ENCODE peak calls at places on chromosomes 16 and 17, in seven cellular contexts. Y is stimulated activated CD8-positive, alpha-beta memory T cell treated with anti-CD3 and anti-CD28 coated beads, Interleukin-7, amount 100 ng/mL, for 1 hour; R is A549; S is NCI-H1417 treated with DMSO at 0.1 percent for 48 hours; N is tibial nerve; A is GM19239; U is right lobe of liver. O is an unnamed sample.

GRCh38 chr17:79650283-79650682 is 39.4 kb upstream of the RBFOX3 start:
- DNase-seq in A (no peak), Y (no peak), S (no peak), N (no peak), R (no peak), U (no peak), O (no peak)

GRCh38 chr17:78793415-78793814 is 11.3 kb upstream of the CYTH1 start:
- DNase-seq in A (no peak), U (no peak), S (no peak), N (no peak), Y (no peak), R (no peak), O (no peak)

GRCh38 chr17:41786227-41787020 is at the start of gene JUP:
- DNase-seq in N (peak; percentile 95), Y (peak; percentile 65), S (peak; percentile 95), R (peak; percentile 100), A (peak; percentile 95), U (peak; percentile 100), O (peak; percentile 98)

GRCh38 chr16:85419503-85420408 is 193.4 kb upstream of the GSE1 start:
- DNase-seq in N (no peak), A (no peak), Y (no peak), S (no peak), R (no peak), U (peak; percentile 46), O (no peak)

GRCh38 chr17:56029980-56030624 is 123.2 kb upstream of the ANKFN1 start:
- DNase-seq in N (no peak), U (no peak), Y (no peak), R (no peak), A (no peak), S (no peak), O (no peak)

GRCh38 chr16:69100046-69100765 is 5.2 kb upstream of the HAS3 start:
- DNase-seq in A (no peak), Y (no peak), R (no peak), S (no peak), N (no peak), U (no peak), O (no peak)

GRCh38 chr17:1060991-1061390 is 64.1 kb downstream of the TIMM22 start:
- DNase-seq in Y (no peak), R (peak; percentile 78), S (no peak), A (no peak), U (peak; percentile 52), N (no peak), O (no peak)

GRCh38 chr17:9146064-9146463 is 124.8 kb downstream of the NTN1 start:
- DNase-seq in N (no peak), U (no peak), Y (no peak), R (no peak), A (no peak), S (no peak), O (no peak)

GRCh38 chr16:87246269-87247065 is 70.7 kb downstream of the C16orf95 start:
- DNase-seq in N (no peak), Y (no peak), R (no peak), U (no peak), S (peak; percentile 35), A (no peak), O (no peak)

GRCh38 chr17:4576729-4577322 is 7.5 kb upstream of the SMTNL2 start:
- DNase-seq in S (no peak), U (peak; percentile 46), Y (no peak), A (no peak), R (no peak), N (no peak), O (no peak)

GRCh38 chr17:34401165-34401564 is 38.1 kb upstream of the CCL1 start:
- DNase-seq in S (no peak), U (no peak), R (no peak), Y (no peak), A (no peak), N (no peak), O (no peak)

GRCh38 chr16:82629441-82630027 is 2.8 kb downstream of the CDH13 start:
- DNase-seq in U (no peak), S (no peak), A (no peak), Y (no peak), N (no peak), R (no peak), O (no peak)

GRCh38 chr17:30309591-30309990 is 17.8 kb upstream of the BLMH start:
- DNase-seq in Y (no peak), U (no peak), S (no peak), R (no peak), A (no peak), N (no peak), O (no peak)

GRCh38 chr17:42878123-42878880 is 22.3 kb upstream of the G6PC1 start:
- DNase-seq in Y (no peak), S (no peak), R (peak; percentile 25), U (peak; percentile 89), N (no peak), A (no peak), O (no peak)

GRCh38 chr16:82735696-82736095 is 108.9 kb downstream of the CDH13 start:
- DNase-seq in R (no peak), U (no peak), S (no peak), A (no peak), Y (no peak), N (no peak), O (no peak)

GRCh38 chr17:17152385-17152784 is 53.7 kb downstream of the PLD6 start:
- DNase-seq in U (no peak), R (no peak), A (no peak), S (no peak), N (no peak), Y (no peak), O (no peak)

GRCh38 chr17:37885136-37885535 is 39.1 kb upstream of the TBC1D3K start:
- DNase-seq in N (no peak), R (no peak), U (no peak), Y (no peak), S (no peak), A (no peak), O (no peak)

GRCh38 chr17:17872468-17873345 is 35.9 kb upstream of the SREBF1 start:
- DNase-seq in A (no peak), R (no peak), N (no peak), U (no peak), Y (no peak), S (no peak), O (no peak)

GRCh38 chr17:17114592-17115225 is 72.5 kb downstream of the MPRIP start:
- DNase-seq in N (no peak), R (no peak), A (no peak), S (no peak), Y (no peak), U (peak; percentile 27), O (peak; percentile 44)

GRCh38 chr17:50103252-50103651 is 8.1 kb downstream of the PDK2 start:
- DNase-seq in S (no peak), U (no peak), Y (no peak), N (no peak), A (no peak), R (no peak), O (no peak)

GRCh38 chr16:20976568-20976967 is 76.0 kb downstream of the LYRM1 start:
- DNase-seq in Y (no peak), N (no peak), R (no peak), U (no peak), S (no peak), A (no peak), O (no peak)

GRCh38 chr17:47948706-47949196 is 7.4 kb downstream of the PNPO start:
- DNase-seq in A (no peak), U (peak; percentile 90), N (no peak), Y (no peak), S (no peak), R (peak; percentile 85), O (no peak)

GRCh38 chr17:81453712-81454111 is 58.5 kb downstream of the BAHCC1 start:
- DNase-seq in S (no peak), Y (no peak), R (no peak), A (peak; percentile 72), N (no peak), U (no peak), O (no peak)

GRCh38 chr17:49409066-49409465 is 5.6 kb downstream of the PHB1 start:
- DNase-seq in A (no peak), N (no peak), S (no peak), R (no peak), Y (no peak), U (no peak), O (no peak)

GRCh38 chr16:57824880-57825279 is 22.6 kb upstream of the KIFC3 start:
- DNase-seq in N (no peak), A (no peak), S (no peak), R (no peak), Y (no peak), U (peak; percentile 33), O (no peak)

GRCh38 chr16:50103764-50104163 is 38.0 kb downstream of the HEATR3 start:
- DNase-seq in S (no peak), Y (no peak), A (no peak), N (no peak), R (no peak), U (no peak), O (no peak)

GRCh38 chr17:68709995-68710780 is 109.0 kb upstream of the FAM20A start:
- DNase-seq in Y (no peak), N (no peak), S (no peak), R (no peak), U (no peak), A (no peak), O (no peak)

GRCh38 chr16:9123401-9123800 is 32.0 kb downstream of the HAPSTR1 start:
- DNase-seq in R (no peak), N (no peak), A (no peak), S (no peak), U (no peak), Y (no peak), O (no peak)

GRCh38 chr16:73420244-73421040 is 372.5 kb upstream of the ZFHX3 start:
- DNase-seq in A (no peak), U (no peak), S (no peak), N (no peak), R (peak; percentile 29), Y (no peak), O (no peak)

GRCh38 chr17:8375738-8376259 is 705 bp downstream of the KRABD2 start:
- DNase-seq in R (no peak), N (no peak), A (no peak), Y (no peak), U (no peak), S (no peak), O (no peak)

GRCh38 chr16:305916-306315 is 23.0 kb downstream of the PDIA2 start:
- DNase-seq in R (no peak), U (no peak), N (no peak), A (no peak), Y (no peak), S (no peak), O (no peak)

GRCh38 chr16:16163571-16163970 is 59.7 kb downstream of the ABCC6 start:
- DNase-seq in Y (no peak), S (no peak), A (no peak), R (no peak), U (no peak), N (no peak), O (no peak)

GRCh38 chr16:85746431-85747227 is 4.3 kb downstream of the C16orf74 start:
- DNase-seq in U (no peak), Y (no peak), R (peak; percentile 59), A (no peak), S (no peak), N (no peak), O (peak; percentile 36)

GRCh38 chr16:720507-720989 is 398 bp upstream of the ANTKMT start:
- DNase-seq in U (no peak), N (no peak), S (no peak), A (no peak), Y (no peak), R (peak; percentile 84), O (peak; percentile 50)

GRCh38 chr16:1046271-1046955 is 26.1 kb upstream of the SSTR5 start:
- DNase-seq in Y (no peak), U (no peak), A (no peak), S (no peak), N (no peak), R (no peak), O (no peak)

GRCh38 chr17:12463102-12463501 is 202.6 kb upstream of the MYOCD start:
- DNase-seq in R (no peak), N (no peak), S (no peak), U (no peak), A (no peak), Y (no peak), O (no peak)

O was measured in stimulated activated naive B cell treated with anti-CD40 and anti-IgM and Interleukin-4, amounts not matched to agents 10 μg/mL and 1 μg/mL and 100 μg/mL, for 72 hours.